ENCODE peak calls at places on chromosome 19, in eight cellular contexts. T, F, R, U, S, Z, G and B are unnamed samples.

GRCh38 chr19:2016041-2016807 is 710 bp upstream of the BTBD2 start:
- DNase-seq in G (peak; percentile 82), S (no peak), R (no peak), F (no peak), T (peak; percentile 90), Z (peak; percentile 86), U (peak; percentile 63), B (peak; percentile 81)

GRCh38 chr19:2887391-2887914 is 13.3 kb upstream of the ZNF57 start:
- DNase-seq in R (no peak), S (peak; percentile 49), G (peak; percentile 82), T (peak; percentile 70), Z (peak; percentile 85), F (peak; percentile 43), U (peak; percentile 36), B (peak; percentile 69)

GRCh38 chr19:16066611-16067104 is 9.6 kb upstream of the TPM4 start:
- DNase-seq in S (no peak), R (no peak), U (no peak), Z (peak; percentile 80), G (peak; percentile 72), F (peak; percentile 34), T (peak; percentile 88), B (peak; percentile 54)

GRCh38 chr19:5478925-5479588 is 23.8 kb downstream of the ZNRF4 start:
- DNase-seq in T (no peak), R (no peak), F (no peak), S (no peak), G (no peak), Z (no peak), U (no peak), B (no peak)

GRCh38 chr19:31408460-31409124 is 59.4 kb upstream of the TSHZ3 start:
- DNase-seq in U (peak; percentile 57), Z (peak; percentile 98), T (peak; percentile 7), R (no peak), S (no peak), F (no peak), G (no peak), B (peak; percentile 83)

GRCh38 chr19:18173572-18174294 is at the start of gene IFI30:
- DNase-seq in S (no peak), Z (peak; percentile 39), G (peak; percentile 90), F (peak; percentile 82), U (no peak), T (peak; percentile 72), R (peak; percentile 29), B (no peak)

GRCh38 chr19:15563325-15563794 is 51.7 kb upstream of the CYP4F8 start:
- DNase-seq in F (no peak), G (no peak), S (no peak), U (no peak), Z (no peak), R (no peak), T (peak; percentile 34), B (peak; percentile 42)

GRCh38 chr19:23774156-23774971 is 15.7 kb upstream of the ZNF681 start:
- DNase-seq in G (no peak), S (no peak), T (peak; percentile 46), U (peak; percentile 12), R (no peak), F (no peak), Z (peak; percentile 3), B (peak; percentile 64)

GRCh38 chr19:9848761-9849160 is 13.6 kb downstream of the PIN1 start:
- DNase-seq in R (no peak), G (no peak), S (no peak), Z (no peak), T (no peak), F (no peak), U (no peak), B (no peak)

GRCh38 chr19:8396563-8397203 is 6.5 kb downstream of the RAB11B start:
- DNase-seq in U (no peak), F (peak; percentile 62), G (peak; percentile 61), Z (peak; percentile 69), T (peak; percentile 68), S (peak; percentile 28), R (peak; percentile 50), B (peak; percentile 59)

GRCh38 chr19:6464070-6464873 is at the start of gene CRB3:
- DNase-seq in U (no peak), G (no peak), Z (no peak), T (peak; percentile 80), S (no peak), R (no peak), F (peak; percentile 31), B (no peak)

GRCh38 chr19:32873560-32873959 is 4.0 kb upstream of the SLC7A9 start:
- DNase-seq in Z (no peak), R (no peak), F (no peak), T (no peak), G (no peak), S (no peak), U (no peak), B (no peak)

GRCh38 chr19:1618157-1619093 is 13.2 kb upstream of the UQCR11 start:
- DNase-seq in S (peak; percentile 40), F (no peak), U (no peak), Z (peak; percentile 23), R (no peak), T (peak; percentile 47), G (peak; percentile 64), B (peak; percentile 14)

GRCh38 chr19:2330632-2331284 is 2.3 kb downstream of the SPPL2B start:
- DNase-seq in R (no peak), Z (no peak), F (no peak), T (no peak), U (no peak), G (no peak), S (no peak), B (no peak)

GRCh38 chr19:45443462-45444317 is 20.0 kb upstream of the ERCC1 start:
- DNase-seq in T (peak; percentile 98), G (peak; percentile 43), S (no peak), F (peak; percentile 64), U (peak; percentile 88), R (no peak), Z (peak; percentile 93), B (peak; percentile 71)

GRCh38 chr19:49911381-49912145 is 14.9 kb upstream of the IL4I1 start:
- DNase-seq in F (peak; percentile 45), S (no peak), U (no peak), Z (peak; percentile 45), R (no peak), G (peak; percentile 21), T (no peak), B (peak; percentile 42)

GRCh38 chr19:40799558-40800338 is 757 bp downstream of the EGLN2 start:
- DNase-seq in Z (peak; percentile 53), G (peak; percentile 64), S (no peak), U (no peak), F (no peak), T (no peak), R (no peak), B (no peak)

GRCh38 chr19:21148681-21149080 is 6.8 kb downstream of the ZNF431 start:
- DNase-seq in F (no peak), T (no peak), G (no peak), S (no peak), U (no peak), R (no peak), Z (no peak), B (no peak)

GRCh38 chr19:28026636-28027035 is 1186.3 kb downstream of the UQCRFS1 start:
- DNase-seq in R (no peak), Z (no peak), U (no peak), T (no peak), F (no peak), S (no peak), G (no peak), B (no peak)

GRCh38 chr19:50332014-50332263 is 2.8 kb upstream of the KCNC3 start:
- DNase-seq in Z (no peak), F (no peak), T (no peak), S (no peak), G (no peak), U (no peak), R (no peak), B (no peak)

GRCh38 chr19:4537953-4538600 is 1.8 kb downstream of the LRG1 start:
- DNase-seq in S (no peak), G (no peak), T (no peak), R (no peak), F (no peak), U (no peak), Z (no peak), B (no peak)

GRCh38 chr19:19120308-19121156 is 17.7 kb downstream of the TMEM161A start:
- DNase-seq in Z (peak; percentile 82), R (no peak), T (no peak), U (no peak), G (peak; percentile 70), S (peak; percentile 91), F (no peak), B (peak; percentile 89)

GRCh38 chr19:418761-419632 is 10.1 kb upstream of the C2CD4C start:
- DNase-seq in T (no peak), S (no peak), F (no peak), Z (no peak), R (no peak), G (no peak), U (no peak), B (no peak)

GRCh38 chr19:21841784-21842097 is 5.8 kb upstream of the ZNF43 start:
- DNase-seq in U (no peak), F (no peak), G (no peak), Z (no peak), T (no peak), S (no peak), R (no peak), B (no peak)

GRCh38 chr19:29467824-29468401 is 57.9 kb upstream of the VSTM2B start:
- DNase-seq in S (peak; percentile 16), R (no peak), G (peak; percentile 25), T (peak; percentile 8), F (no peak), Z (peak; percentile 24), U (peak; percentile 4), B (peak; percentile 3)

GRCh38 chr19:48400018-48400742 is 6.7 kb downstream of the GRIN2D start:
- DNase-seq in F (no peak), S (no peak), T (peak; percentile 67), U (no peak), Z (peak; percentile 65), R (no peak), G (no peak), B (peak; percentile 89)

GRCh38 chr19:45211751-45212381 is 33.3 kb downstream of the BLOC1S3 start:
- DNase-seq in F (no peak), G (no peak), Z (peak; percentile 9), R (no peak), U (no peak), S (no peak), T (peak; percentile 59), B (no peak)

GRCh38 chr19:19997656-19998268 is 41.5 kb downstream of the ZNF682 start:
- DNase-seq in T (no peak), U (no peak), R (no peak), Z (no peak), S (peak; percentile 40), F (peak; percentile 1), G (peak; percentile 56), B (peak; percentile 7)

GRCh38 chr19:46618670-46619231 is 6.1 kb downstream of the PTGIR start:
- DNase-seq in Z (peak; percentile 86), S (no peak), F (peak; percentile 84), T (no peak), G (peak; percentile 34), U (no peak), R (no peak), B (peak; percentile 59)

GRCh38 chr19:43438291-43439162 is 23.8 kb downstream of the TEX101 start:
- DNase-seq in R (no peak), U (peak; percentile 97), F (no peak), S (no peak), Z (peak; percentile 88), T (peak; percentile 21), G (no peak), B (no peak)

GRCh38 chr19:50857366-50857765 is 2.7 kb downstream of the KLK3 start:
- DNase-seq in Z (no peak), U (no peak), R (no peak), S (no peak), F (no peak), G (no peak), T (no peak), B (no peak)

GRCh38 chr19:1705367-1705766 is 47.9 kb upstream of the ONECUT3 start:
- DNase-seq in U (no peak), R (no peak), S (no peak), G (no peak), F (no peak), T (no peak), Z (no peak), B (no peak)

GRCh38 chr19:32671883-32672282 is 3.1 kb downstream of the ANKRD27 start:
- DNase-seq in R (no peak), S (no peak), F (no peak), U (no peak), T (no peak), G (no peak), Z (no peak), B (peak; percentile 16)